ENCODE peak calls at places on chromosomes 1 and 21, in eight cellular contexts. One of them, this sample, is unnamed. For H3K36me3 and H3K27me3, the result is how much of the 10 kb centered on the place peaks cover.

GRCh38 chr1:166544561-166544960 is 294.7 kb upstream of the POGK start:
- DNase-seq in BJ: no peak
- DNase-seq in spleen: no peak
- DNase-seq in H7: no peak
- DNase-seq in kidney epithelial cell: no peak
- DNase-seq in psoas muscle: no peak
- DNase-seq in GM06990: no peak
- DNase-seq in heart right ventricle: no peak
- DNase-seq in this sample: no peak

GRCh38 chr1:150925080-150925479 is 1.1 kb upstream of the SETDB1 start:
- DNase-seq in BJ: no peak
- DNase-seq in spleen: peak
- DNase-seq in H7: no peak
- DNase-seq in kidney epithelial cell: no peak
- DNase-seq in psoas muscle: no peak
- DNase-seq in GM06990: peak
- DNase-seq in heart right ventricle: no peak
- DNase-seq in this sample: no peak

GRCh38 chr1:20867847-20868246 is 80.7 kb upstream of the HP1BP3 start:
- DNase-seq in BJ: no peak
- DNase-seq in spleen: no peak
- DNase-seq in H7: no peak
- DNase-seq in kidney epithelial cell: no peak
- DNase-seq in psoas muscle: no peak
- DNase-seq in GM06990: no peak
- DNase-seq in heart right ventricle: no peak
- DNase-seq in this sample: no peak

GRCh38 chr1:155174334-155175280 is 958 bp downstream of the TRIM46 start:
- DNase-seq in BJ: no peak
- DNase-seq in spleen: peak
- DNase-seq in H7: peak
- DNase-seq in kidney epithelial cell: no peak
- DNase-seq in psoas muscle: no peak
- DNase-seq in GM06990: no peak
- DNase-seq in heart right ventricle: peak
- DNase-seq in this sample: no peak

GRCh38 chr1:118982816-118983557 is 5.2 kb downstream of the TBX15 start:
- DNase-seq in BJ: no peak
- DNase-seq in spleen: no peak
- DNase-seq in H7: peak
- DNase-seq in kidney epithelial cell: no peak
- DNase-seq in psoas muscle: no peak
- DNase-seq in GM06990: no peak
- DNase-seq in heart right ventricle: no peak
- DNase-seq in this sample: no peak

GRCh38 chr1:91501527-91501859 is 842 bp downstream of the CDC7 start:
- DNase-seq in BJ: no peak
- DNase-seq in spleen: no peak
- DNase-seq in H7: peak
- DNase-seq in kidney epithelial cell: no peak
- DNase-seq in psoas muscle: no peak
- DNase-seq in GM06990: no peak
- DNase-seq in heart right ventricle: no peak
- DNase-seq in this sample: no peak

GRCh38 chr1:13583964-13584791 is 546 bp downstream of the PDPN start:
- DNase-seq in BJ: no peak
- DNase-seq in spleen: no peak
- DNase-seq in H7: peak
- DNase-seq in kidney epithelial cell: no peak
- DNase-seq in psoas muscle: peak
- DNase-seq in GM06990: no peak
- DNase-seq in heart right ventricle: peak
- DNase-seq in this sample: peak

GRCh38 chr1:59393211-59394180 is 96.6 kb downstream of the FGGY start:
- DNase-seq in BJ: peak
- DNase-seq in spleen: no peak
- DNase-seq in H7: no peak
- DNase-seq in kidney epithelial cell: peak
- DNase-seq in psoas muscle: peak
- DNase-seq in GM06990: no peak
- DNase-seq in heart right ventricle: peak
- DNase-seq in this sample: peak

GRCh38 chr1:234772345-234773147 is 162.6 kb upstream of the IRF2BP2 start:
- DNase-seq in BJ: peak
- DNase-seq in spleen: peak
- DNase-seq in H7: peak
- DNase-seq in kidney epithelial cell: peak
- DNase-seq in psoas muscle: peak
- DNase-seq in GM06990: peak
- DNase-seq in heart right ventricle: peak
- DNase-seq in this sample: peak

GRCh38 chr1:38477811-38478210 is 381.8 kb downstream of the RRAGC start:
- DNase-seq in BJ: no peak
- DNase-seq in spleen: no peak
- DNase-seq in H7: no peak
- DNase-seq in kidney epithelial cell: no peak
- DNase-seq in psoas muscle: no peak
- DNase-seq in GM06990: no peak
- DNase-seq in heart right ventricle: no peak
- DNase-seq in this sample: no peak

GRCh38 chr1:240352769-240353168 is 259.2 kb downstream of the GREM2 start:
- DNase-seq in BJ: no peak
- DNase-seq in spleen: no peak
- DNase-seq in H7: peak
- DNase-seq in kidney epithelial cell: no peak
- DNase-seq in psoas muscle: no peak
- DNase-seq in GM06990: no peak
- DNase-seq in heart right ventricle: no peak
- DNase-seq in this sample: no peak

GRCh38 chr1:234722904-234723588 is 113.1 kb upstream of the IRF2BP2 start:
- DNase-seq in BJ: peak
- DNase-seq in spleen: peak
- DNase-seq in H7: peak
- DNase-seq in kidney epithelial cell: peak
- DNase-seq in psoas muscle: peak
- DNase-seq in GM06990: no peak
- DNase-seq in heart right ventricle: peak
- DNase-seq in this sample: peak

GRCh38 chr1:234607091-234608025 is 2.6 kb downstream of the IRF2BP2 start:
- DNase-seq in BJ: no peak
- DNase-seq in spleen: peak
- DNase-seq in H7: peak
- DNase-seq in kidney epithelial cell: no peak
- DNase-seq in psoas muscle: peak
- DNase-seq in GM06990: no peak
- DNase-seq in heart right ventricle: peak
- DNase-seq in this sample: peak

GRCh38 chr1:100710881-100711660 is 8.5 kb upstream of the VCAM1 start:
- DNase-seq in BJ: no peak
- DNase-seq in spleen: no peak
- DNase-seq in H7: no peak
- DNase-seq in kidney epithelial cell: no peak
- DNase-seq in psoas muscle: no peak
- DNase-seq in GM06990: no peak
- DNase-seq in heart right ventricle: no peak
- DNase-seq in this sample: no peak

GRCh38 chr1:1063261-1063944 is 10.7 kb downstream of the RNF223 start:
- DNase-seq in BJ: no peak
- DNase-seq in spleen: no peak
- DNase-seq in H7: no peak
- DNase-seq in kidney epithelial cell: no peak
- DNase-seq in psoas muscle: no peak
- DNase-seq in GM06990: no peak
- DNase-seq in heart right ventricle: no peak
- DNase-seq in this sample: no peak

GRCh38 chr1:1061682-1062363 is 12.3 kb downstream of the RNF223 start:
- DNase-seq in BJ: no peak
- DNase-seq in spleen: no peak
- DNase-seq in H7: no peak
- DNase-seq in kidney epithelial cell: no peak
- DNase-seq in psoas muscle: no peak
- DNase-seq in GM06990: no peak
- DNase-seq in heart right ventricle: no peak
- DNase-seq in this sample: no peak

GRCh38 chr1:1063945-1064831 is 9.9 kb downstream of the RNF223 start:
- DNase-seq in BJ: no peak
- DNase-seq in spleen: peak
- DNase-seq in H7: peak
- DNase-seq in kidney epithelial cell: peak
- DNase-seq in psoas muscle: peak
- DNase-seq in GM06990: peak
- DNase-seq in heart right ventricle: peak
- DNase-seq in this sample: peak

GRCh38 chr1:1060281-1061000 is 13.7 kb downstream of the RNF223 start:
- DNase-seq in BJ: no peak
- DNase-seq in spleen: no peak
- DNase-seq in H7: peak
- DNase-seq in kidney epithelial cell: no peak
- DNase-seq in psoas muscle: no peak
- DNase-seq in GM06990: no peak
- DNase-seq in heart right ventricle: no peak
- DNase-seq in this sample: no peak

GRCh38 chr1:1062364-1063163 is 11.5 kb downstream of the RNF223 start:
- DNase-seq in BJ: no peak
- DNase-seq in spleen: no peak
- DNase-seq in H7: peak
- DNase-seq in kidney epithelial cell: no peak
- DNase-seq in psoas muscle: no peak
- DNase-seq in GM06990: no peak
- DNase-seq in heart right ventricle: no peak
- DNase-seq in this sample: no peak
- H3K4me3 ChIP-seq in BJ: no peak
- H3K4me3 ChIP-seq in spleen: no peak
- H3K4me3 ChIP-seq in H7: no peak
- H3K4me3 ChIP-seq in kidney epithelial cell: no peak
- H3K4me3 ChIP-seq in psoas muscle: no peak
- H3K4me3 ChIP-seq in GM06990: peak
- H3K4me3 ChIP-seq in heart right ventricle: no peak
- H3K4me3 ChIP-seq in this sample: no peak

GRCh38 chr21:34945288-34945687 is 103.8 kb downstream of the RUNX1 start:
- DNase-seq in BJ: no peak
- DNase-seq in spleen: no peak
- DNase-seq in H7: no peak
- DNase-seq in kidney epithelial cell: no peak
- DNase-seq in psoas muscle: no peak
- DNase-seq in GM06990: no peak
- DNase-seq in heart right ventricle: no peak
- DNase-seq in this sample: no peak

GRCh38 chr21:34946385-34947121 is 102.5 kb downstream of the RUNX1 start:
- DNase-seq in BJ: no peak
- DNase-seq in spleen: no peak
- DNase-seq in H7: no peak
- DNase-seq in kidney epithelial cell: no peak
- DNase-seq in psoas muscle: no peak
- DNase-seq in GM06990: no peak
- DNase-seq in heart right ventricle: no peak
- DNase-seq in this sample: no peak

GRCh38 chr21:34949045-34949444 is 100.1 kb downstream of the RUNX1 start:
- DNase-seq in BJ: no peak
- DNase-seq in spleen: no peak
- DNase-seq in H7: no peak
- DNase-seq in kidney epithelial cell: no peak
- DNase-seq in psoas muscle: no peak
- DNase-seq in GM06990: no peak
- DNase-seq in heart right ventricle: no peak
- DNase-seq in this sample: no peak

GRCh38 chr21:34948157-34948556 is 100.9 kb downstream of the RUNX1 start:
- DNase-seq in BJ: no peak
- DNase-seq in spleen: no peak
- DNase-seq in H7: no peak
- DNase-seq in kidney epithelial cell: no peak
- DNase-seq in psoas muscle: no peak
- DNase-seq in GM06990: no peak
- DNase-seq in heart right ventricle: no peak
- DNase-seq in this sample: no peak

GRCh38 chr21:34947122-34947534 is 102.0 kb downstream of the RUNX1 start:
- DNase-seq in BJ: no peak
- DNase-seq in spleen: no peak
- DNase-seq in H7: no peak
- DNase-seq in kidney epithelial cell: no peak
- DNase-seq in psoas muscle: no peak
- DNase-seq in GM06990: no peak
- DNase-seq in heart right ventricle: no peak
- DNase-seq in this sample: no peak
- H3K36me3 ChIP-seq in BJ: under half
- H3K36me3 ChIP-seq in spleen: under half
- H3K36me3 ChIP-seq in H7: under half
- H3K36me3 ChIP-seq in kidney epithelial cell: under half
- H3K36me3 ChIP-seq in psoas muscle: under half
- H3K36me3 ChIP-seq in GM06990: under half
- H3K36me3 ChIP-seq in heart right ventricle: under half
- H3K36me3 ChIP-seq in this sample: under half

DNA sequence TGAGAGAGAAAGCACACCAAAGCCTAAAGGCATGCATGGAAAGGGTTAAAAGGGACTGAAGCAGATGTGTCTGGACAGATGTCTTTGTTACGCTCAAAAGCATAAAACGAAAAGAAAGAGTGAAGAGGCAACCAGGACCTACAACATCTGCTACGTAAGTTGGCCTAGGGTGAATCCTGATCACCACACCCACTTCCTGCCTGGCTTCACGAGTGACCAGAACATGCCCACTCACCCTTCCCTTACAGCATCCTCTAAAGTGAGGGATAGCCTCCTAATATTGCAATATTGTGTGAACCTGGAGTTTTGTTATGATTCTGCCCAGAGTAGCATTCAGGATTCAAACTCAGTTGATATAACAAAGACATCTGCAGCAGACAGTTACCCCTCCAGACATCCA is 10.6 kb upstream of the OLIG2 start:
- DNase-seq in BJ: no peak
- DNase-seq in spleen: no peak
- DNase-seq in H7: no peak
- DNase-seq in kidney epithelial cell: no peak
- DNase-seq in psoas muscle: no peak
- DNase-seq in GM06990: no peak
- DNase-seq in heart right ventricle: no peak
- DNase-seq in this sample: no peak
- H3K27me3 ChIP-seq in BJ: under half
- H3K27me3 ChIP-seq in spleen: under half
- H3K27me3 ChIP-seq in H7: under half
- H3K27me3 ChIP-seq in kidney epithelial cell: under half
- H3K27me3 ChIP-seq in psoas muscle: under half
- H3K27me3 ChIP-seq in GM06990: under half
- H3K27me3 ChIP-seq in heart right ventricle: half or more
- H3K27me3 ChIP-seq in this sample: half or more

DNA sequence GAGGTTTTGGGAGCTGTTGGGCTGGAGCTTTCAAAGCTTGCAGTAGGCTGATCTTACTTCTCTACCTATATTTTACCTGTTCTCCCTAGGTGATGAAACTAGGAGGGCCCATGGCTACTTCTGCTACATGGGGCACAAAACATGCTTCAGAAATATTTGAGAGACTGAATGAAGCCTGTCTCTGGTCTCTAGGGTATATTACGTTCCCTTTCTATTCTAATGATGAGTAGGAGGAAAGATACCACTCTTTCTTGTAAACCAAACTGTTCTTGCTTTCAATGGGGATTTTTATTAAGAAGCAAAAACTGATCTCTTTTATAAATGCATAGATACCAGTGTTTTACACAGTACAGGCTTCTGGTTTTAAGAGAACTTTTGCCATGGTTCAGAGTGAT is 103.1 kb downstream of the GALNT2 start:
- DNase-seq in BJ: no peak
- DNase-seq in spleen: no peak
- DNase-seq in H7: no peak
- DNase-seq in kidney epithelial cell: no peak
- DNase-seq in psoas muscle: no peak
- DNase-seq in GM06990: no peak
- DNase-seq in heart right ventricle: no peak
- DNase-seq in this sample: no peak
- H3K4me3 ChIP-seq in BJ: no peak
- H3K4me3 ChIP-seq in spleen: no peak
- H3K4me3 ChIP-seq in H7: no peak
- H3K4me3 ChIP-seq in kidney epithelial cell: no peak
- H3K4me3 ChIP-seq in psoas muscle: peak
- H3K4me3 ChIP-seq in GM06990: no peak
- H3K4me3 ChIP-seq in heart right ventricle: no peak
- H3K4me3 ChIP-seq in this sample: peak

This sample was measured in left ventricle myocardium inferior.